ENCODE peak calls at places on chromosomes 6 and 20, in four cellular contexts. D, O, Y and F are unnamed samples.

GRCh38 chr20:45229264-45230056 is 8.3 kb downstream of the SEMG2 start:
- DNase-seq in D (peak), O (peak), Y (peak), F (no peak)

GRCh38 chr6:72620866-72621242 is 1.0 kb upstream of the KCNQ5 start:
- DNase-seq in D (no peak), O (peak), Y (no peak), F (no peak)

GRCh38 chr6:90343581-90343980 is 46.9 kb upstream of the BACH2 start:
- DNase-seq in D (no peak), O (peak), Y (peak), F (no peak)

GRCh38 chr6:139364302-139364981 is 10.0 kb downstream of the CITED2 start:
- DNase-seq in D (peak), O (peak), Y (no peak), F (no peak)

GRCh38 chr6:39416026-39416425 is 93.5 kb upstream of the KCNK16 start:
- DNase-seq in D (no peak), O (no peak), Y (no peak), F (no peak)

GRCh38 chr6:38638941-38639497 is 710 bp downstream of the BTBD9 start:
- DNase-seq in D (peak), O (no peak), Y (peak), F (peak)

GRCh38 chr20:5691918-5692618 is 58.1 kb upstream of the SHLD1 start:
- DNase-seq in D (peak), O (no peak), Y (no peak), F (peak)

GRCh38 chr6:148972481-148972880 is 225.7 kb downstream of the UST start:
- DNase-seq in D (no peak), O (no peak), Y (peak), F (peak)

GRCh38 chr20:51687071-51687470 is 81.1 kb downstream of the ATP9A start:
- DNase-seq in D (no peak), O (no peak), Y (peak), F (no peak)

GRCh38 chr6:3409699-3410384 is 47.0 kb downstream of the SLC22A23 start:
- DNase-seq in D (no peak), O (no peak), Y (no peak), F (no peak)

GRCh38 chr6:117264487-117265424 is 602 bp upstream of the VGLL2 start:
- DNase-seq in D (no peak), O (peak), Y (no peak), F (no peak)

GRCh38 chr6:19303381-19303780 is 533.8 kb upstream of the ID4 start:
- DNase-seq in D (no peak), O (no peak), Y (no peak), F (no peak)

GRCh38 chr6:72212686-72213085 is 326.3 kb downstream of the RIMS1 start:
- DNase-seq in D (no peak), O (no peak), Y (no peak), F (no peak)

GRCh38 chr20:51116765-51117686 is 94.1 kb upstream of the KCNG1 start:
- DNase-seq in D (no peak), O (no peak), Y (no peak), F (no peak)

GRCh38 chr6:46684771-46685170 is 2.9 kb upstream of the TDRD6 start:
- DNase-seq in D (no peak), O (no peak), Y (no peak), F (no peak)

GRCh38 chr6:119379809-119380208 is 30.2 kb upstream of the MAN1A1 start:
- DNase-seq in D (no peak), O (no peak), Y (no peak), F (no peak)

GRCh38 chr6:88360203-88360797 is 194.2 kb upstream of the CNR1 start:
- DNase-seq in D (no peak), O (no peak), Y (no peak), F (no peak)

GRCh38 chr6:86969573-86969972 is 32.2 kb downstream of the HTR1E start:
- DNase-seq in D (no peak), O (no peak), Y (no peak), F (no peak)

GRCh38 chr6:42086665-42087050 is 36.3 kb downstream of the TAF8 start:
- DNase-seq in D (no peak), O (no peak), Y (no peak), F (no peak)

GRCh38 chr6:158708239-158708638 is 58.4 kb downstream of the SYTL3 start:
- DNase-seq in D (no peak), O (no peak), Y (no peak), F (no peak)

DNA sequence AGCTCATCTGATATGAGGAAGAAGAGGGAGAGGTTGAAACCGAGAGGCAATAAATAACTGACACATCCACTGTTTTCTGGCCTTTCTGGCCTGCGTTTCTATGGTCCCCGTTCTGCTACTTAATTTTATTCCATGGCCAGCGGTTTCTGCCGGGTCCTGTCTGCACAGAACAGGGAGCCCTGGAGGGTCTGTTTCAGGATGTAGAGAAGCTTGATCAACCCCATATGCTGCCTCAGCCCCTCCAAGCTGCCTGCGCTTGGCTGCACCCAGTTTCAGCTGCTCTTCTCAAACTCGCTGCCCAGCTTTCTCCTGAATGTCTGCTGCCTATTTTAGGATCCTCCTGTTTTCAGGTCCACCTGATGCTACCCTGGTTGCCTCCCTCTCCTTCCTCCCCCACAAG is 18.5 kb upstream of the PACSIN1 start:
- DNase-seq in D (no peak), O (peak), Y (no peak), F (no peak)
- TF ChIP-seq POLR2AphosphoS5 in D (no peak), O (no peak), Y (no peak), F (no peak)

DNA sequence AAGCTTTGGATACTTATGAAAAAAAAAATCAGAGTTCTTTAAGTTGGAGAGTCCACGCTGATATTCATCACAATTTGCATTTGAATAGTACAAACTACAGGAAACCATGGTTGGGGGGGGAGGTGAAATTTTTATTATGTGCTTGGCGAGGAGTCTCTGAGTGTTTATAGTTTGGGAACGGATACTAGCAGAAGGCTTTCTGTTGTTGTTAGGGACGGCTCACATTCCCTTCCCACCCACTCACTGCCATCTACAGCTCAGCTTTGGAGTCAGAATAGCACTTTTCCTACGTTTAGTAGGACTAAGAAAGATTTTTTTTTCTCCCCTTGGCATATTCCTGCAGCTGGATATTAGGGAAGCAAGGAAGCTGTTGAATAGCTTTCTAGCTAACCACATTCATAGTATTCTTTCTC is 235.0 kb upstream of the ZNF217 start:
- DNase-seq in D (no peak), O (no peak), Y (peak), F (no peak)
- TF ChIP-seq POLR2AphosphoS5 in D (no peak), O (no peak), Y (peak), F (no peak)

GRCh38 chr6:56927538-56928453 is 27.1 kb upstream of the BEND6 start:
- DNase-seq in D (no peak), O (no peak), Y (no peak), F (no peak)

GRCh38 chr6:56932891-56933473 is 21.9 kb upstream of the BEND6 start:
- DNase-seq in D (no peak), O (no peak), Y (no peak), F (no peak)

GRCh38 chr6:56933650-56934049 is 21.3 kb upstream of the BEND6 start:
- DNase-seq in D (no peak), O (no peak), Y (no peak), F (no peak)

DNA sequence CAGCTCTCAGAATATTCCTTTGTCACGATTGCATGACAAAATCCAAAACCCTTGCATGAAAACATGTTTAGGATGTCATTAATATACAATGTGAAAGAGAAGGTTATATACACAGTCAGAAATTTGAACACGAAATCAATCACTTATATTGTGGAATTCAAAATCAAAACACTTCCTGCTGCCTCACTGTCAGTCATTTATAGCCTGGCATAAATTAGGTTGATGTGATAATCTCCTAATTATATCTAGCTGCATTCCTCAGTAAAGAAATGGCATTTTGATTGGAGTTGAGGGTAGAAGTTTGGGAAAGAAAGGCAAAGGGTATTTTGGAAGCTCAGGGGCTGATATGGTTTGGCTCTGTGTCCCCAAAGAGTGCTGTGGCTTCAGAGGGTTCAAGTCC is 24.1 kb upstream of the BEND6 start:
- DNase-seq in D (no peak), O (no peak), Y (no peak), F (no peak)
- TF ChIP-seq POLR2AphosphoS5 in D (no peak), O (no peak), Y (no peak), F (no peak)

GRCh38 chr6:30676660-30677270 is 4.0 kb upstream of the DHX16 start:
- DNase-seq in D (no peak), O (no peak), Y (no peak), F (no peak)

GRCh38 chr6:30679765-30680535 is 6.5 kb downstream of the PPP1R18 start:
- DNase-seq in D (no peak), O (no peak), Y (no peak), F (no peak)

GRCh38 chr6:30682181-30683117 is 4.0 kb downstream of the PPP1R18 start:
- DNase-seq in D (peak), O (peak), Y (no peak), F (peak)

GRCh38 chr6:30681696-30682180 is 4.7 kb downstream of the PPP1R18 start:
- DNase-seq in D (no peak), O (no peak), Y (no peak), F (no peak)

GRCh38 chr6:30678964-30679726 is 6.3 kb upstream of the DHX16 start:
- DNase-seq in D (peak), O (peak), Y (no peak), F (peak)
- TF ChIP-seq POLR2AphosphoS5 in D (no peak), O (no peak), Y (no peak), F (no peak)

DNA sequence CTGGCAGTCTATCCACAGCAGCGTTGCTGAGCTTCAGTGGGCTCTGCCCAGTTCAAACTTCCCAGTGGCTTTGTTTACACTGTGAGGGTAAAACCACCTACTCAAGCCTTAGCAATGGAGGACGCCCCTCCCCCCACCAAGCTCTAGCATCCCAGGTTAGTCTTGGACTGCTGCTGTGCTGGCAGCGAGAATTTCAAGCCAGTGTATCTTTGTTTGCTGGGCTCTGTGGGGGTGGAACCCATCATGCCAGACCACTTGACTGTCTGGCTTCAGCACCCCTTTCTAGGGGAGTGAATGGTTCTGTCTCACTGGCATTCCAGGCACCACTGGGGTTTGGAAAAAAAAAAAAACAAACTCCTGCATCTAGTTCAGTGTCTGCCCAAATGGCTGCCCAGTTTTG is 249.7 kb upstream of the SYNCRIP start:
- DNase-seq in D (no peak), O (no peak), Y (no peak), F (no peak)
- TF ChIP-seq POLR2AphosphoS5 in D (no peak), O (no peak), Y (no peak), F (no peak)

GRCh38 chr20:57564180-57564802 is 3.4 kb downstream of the PCK1 start:
- DNase-seq in D (no peak), O (no peak), Y (no peak), F (no peak)
- TF ChIP-seq POLR2AphosphoS5 in D (no peak), O (no peak), Y (no peak), F (no peak)

GRCh38 chr6:5282191-5282623 is 20.9 kb downstream of the FARS2 start:
- DNase-seq in D (no peak), O (no peak), Y (no peak), F (no peak)
- TF ChIP-seq POLR2AphosphoS5 in D (no peak), O (no peak), Y (no peak), F (no peak)

GRCh38 chr6:44496705-44497369 is 109.3 kb downstream of the CDC5L start:
- DNase-seq in D (no peak), O (no peak), Y (no peak), F (no peak)
- TF ChIP-seq POLR2AphosphoS5 in D (no peak), O (no peak), Y (no peak), F (no peak)

DNA sequence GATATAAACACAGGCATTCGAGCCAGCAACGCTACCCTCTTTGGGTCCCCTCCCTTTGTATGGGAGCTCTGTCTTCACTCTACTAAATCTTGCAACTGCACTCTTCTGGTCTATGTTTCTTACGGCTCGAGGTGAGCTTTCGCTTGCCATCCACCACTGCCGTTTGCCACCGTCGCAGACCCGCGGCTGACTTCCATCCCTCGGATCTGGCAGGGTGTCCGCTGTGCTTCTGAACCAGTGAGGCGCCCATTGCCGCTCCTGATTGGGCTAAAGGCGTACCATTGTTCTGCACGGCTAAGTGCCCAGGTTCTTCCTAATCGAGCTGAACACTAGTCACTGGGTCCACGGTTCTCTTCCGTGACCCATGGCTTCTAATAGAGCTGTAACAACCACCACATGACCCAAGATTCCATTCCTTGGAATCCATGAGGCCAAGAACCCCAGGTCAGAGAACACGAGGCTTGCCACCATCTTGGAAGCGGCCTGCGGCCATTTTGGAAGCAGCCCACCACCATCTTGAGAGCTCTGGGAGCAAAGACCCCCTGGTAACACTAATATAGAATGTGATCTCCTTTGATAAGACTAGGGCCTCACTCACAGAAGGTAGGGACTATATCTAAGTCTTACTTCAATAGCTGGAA is 973 bp downstream of the UBD start:
- DNase-seq in D (no peak), O (no peak), Y (no peak), F (no peak)
- TF ChIP-seq POLR2AphosphoS5 in D (no peak), O (no peak), Y (no peak), F (no peak)

DNA sequence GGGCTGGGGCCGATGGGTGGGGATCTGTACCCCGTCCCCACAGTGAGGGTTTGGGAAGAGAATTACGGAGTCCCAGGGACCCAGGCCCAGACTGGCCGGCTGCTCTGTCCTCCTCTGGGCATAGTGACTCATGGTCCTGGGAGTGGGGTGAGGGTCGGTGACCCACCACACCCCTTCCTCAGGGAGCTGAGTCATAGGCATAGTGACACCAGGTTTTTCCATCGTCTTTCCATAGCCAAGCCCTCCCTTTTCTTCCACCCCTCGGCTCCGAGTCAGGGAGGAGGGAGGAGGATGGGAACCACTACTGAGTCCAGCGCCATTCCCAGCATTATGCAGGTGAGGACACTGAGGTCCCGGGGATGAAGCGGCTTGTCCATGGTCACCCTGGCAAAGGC is 8.9 kb downstream of the CYP21A2 start:
- DNase-seq in D (no peak), O (no peak), Y (peak), F (no peak)
- TF ChIP-seq POLR2AphosphoS5 in D (no peak), O (no peak), Y (no peak), F (no peak)